ENCODE peak calls at places on chromosome 21, in six cellular contexts. One of them, this sample, is unnamed. For H3K4me1, the result is how much of the 10 kb centered on the place peaks cover.

GRCh38 chr21:17537299-17537698 is 24.5 kb downstream of the CXADR start:
- DNase-seq in HepG2: no peak
- DNase-seq in IMR-90: no peak
- DNase-seq in sigmoid colon: no peak
- DNase-seq in right lobe of liver: no peak
- DNase-seq in tibial nerve: no peak
- DNase-seq in this sample: no peak

GRCh38 chr21:14366998-14367397 is 15.9 kb downstream of the HSPA13 start:
- DNase-seq in HepG2: no peak
- DNase-seq in IMR-90: no peak
- DNase-seq in sigmoid colon: no peak
- DNase-seq in right lobe of liver: no peak
- DNase-seq in tibial nerve: no peak
- DNase-seq in this sample: no peak

GRCh38 chr21:25912402-25912746 is 177.6 kb downstream of the GABPA start:
- DNase-seq in HepG2: no peak
- DNase-seq in IMR-90: no peak
- DNase-seq in sigmoid colon: no peak
- DNase-seq in right lobe of liver: no peak
- DNase-seq in tibial nerve: no peak
- DNase-seq in this sample: no peak

GRCh38 chr21:35428489-35428888 is 379.4 kb upstream of the RUNX1 start:
- DNase-seq in HepG2: no peak
- DNase-seq in IMR-90: no peak
- DNase-seq in sigmoid colon: peak
- DNase-seq in right lobe of liver: no peak
- DNase-seq in tibial nerve: peak
- DNase-seq in this sample: no peak

GRCh38 chr21:26199471-26199870 is 28.9 kb upstream of the APP start:
- DNase-seq in HepG2: no peak
- DNase-seq in IMR-90: peak
- DNase-seq in sigmoid colon: no peak
- DNase-seq in right lobe of liver: no peak
- DNase-seq in tibial nerve: no peak
- DNase-seq in this sample: no peak

GRCh38 chr21:29221259-29221744 is 77.4 kb upstream of the BACH1 start:
- DNase-seq in HepG2: no peak
- DNase-seq in IMR-90: peak
- DNase-seq in sigmoid colon: no peak
- DNase-seq in right lobe of liver: no peak
- DNase-seq in tibial nerve: no peak
- DNase-seq in this sample: no peak

GRCh38 chr21:26572668-26573381 is at the start of gene CYYR1:
- DNase-seq in HepG2: no peak
- DNase-seq in IMR-90: no peak
- DNase-seq in sigmoid colon: no peak
- DNase-seq in right lobe of liver: peak
- DNase-seq in tibial nerve: no peak
- DNase-seq in this sample: no peak

GRCh38 chr21:26447932-26448331 is 125.2 kb downstream of the CYYR1 start:
- DNase-seq in HepG2: no peak
- DNase-seq in IMR-90: no peak
- DNase-seq in sigmoid colon: no peak
- DNase-seq in right lobe of liver: no peak
- DNase-seq in tibial nerve: no peak
- DNase-seq in this sample: no peak

GRCh38 chr21:15051652-15052554 is 12.9 kb downstream of the NRIP1 start:
- DNase-seq in HepG2: no peak
- DNase-seq in IMR-90: peak
- DNase-seq in sigmoid colon: no peak
- DNase-seq in right lobe of liver: no peak
- DNase-seq in tibial nerve: no peak
- DNase-seq in this sample: no peak

GRCh38 chr21:17538576-17538975 is 25.7 kb downstream of the CXADR start:
- DNase-seq in HepG2: no peak
- DNase-seq in IMR-90: no peak
- DNase-seq in sigmoid colon: no peak
- DNase-seq in right lobe of liver: no peak
- DNase-seq in tibial nerve: no peak
- DNase-seq in this sample: no peak

GRCh38 chr21:34553199-34553952 is 41.4 kb upstream of the KCNE1 start:
- DNase-seq in HepG2: no peak
- DNase-seq in IMR-90: peak
- DNase-seq in sigmoid colon: no peak
- DNase-seq in right lobe of liver: no peak
- DNase-seq in tibial nerve: no peak
- DNase-seq in this sample: no peak

GRCh38 chr21:34695434-34695833 is 26.6 kb downstream of the CLIC6 start:
- DNase-seq in HepG2: no peak
- DNase-seq in IMR-90: no peak
- DNase-seq in sigmoid colon: no peak
- DNase-seq in right lobe of liver: no peak
- DNase-seq in tibial nerve: no peak
- DNase-seq in this sample: no peak

DNA sequence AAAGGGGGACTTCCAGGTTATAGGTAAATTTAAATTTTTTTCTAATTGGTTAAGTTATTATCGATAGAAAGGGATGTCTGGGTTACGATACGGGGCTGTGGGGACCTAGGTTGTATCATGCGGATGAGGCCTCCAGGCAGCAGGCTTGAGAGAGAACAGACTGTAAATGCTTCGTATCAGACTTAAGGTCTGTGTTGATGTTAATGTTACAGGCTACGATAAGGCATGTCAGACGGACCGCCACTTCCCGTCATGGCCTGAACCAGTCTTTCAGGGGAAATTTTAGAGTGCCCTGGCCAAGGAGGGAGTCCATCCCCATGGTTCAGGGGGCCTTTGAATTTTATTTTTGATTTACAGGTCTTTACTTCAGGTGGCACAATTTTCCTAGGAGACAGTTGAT is 16.7 kb downstream of the ABCG1 start:
- DNase-seq in HepG2: no peak
- DNase-seq in IMR-90: no peak
- DNase-seq in sigmoid colon: no peak
- DNase-seq in right lobe of liver: no peak
- DNase-seq in tibial nerve: no peak
- DNase-seq in this sample: no peak
- H3K4me1 ChIP-seq in HepG2: under half
- H3K4me1 ChIP-seq in IMR-90: under half
- H3K4me1 ChIP-seq in sigmoid colon: half or more
- H3K4me1 ChIP-seq in right lobe of liver: under half
- H3K4me1 ChIP-seq in tibial nerve: under half
- H3K4me1 ChIP-seq in this sample: under half

GRCh38 chr21:37669249-37669648 is 247.0 kb downstream of the KCNJ6 start:
- DNase-seq in HepG2: no peak
- DNase-seq in IMR-90: no peak
- DNase-seq in sigmoid colon: no peak
- DNase-seq in right lobe of liver: no peak
- DNase-seq in tibial nerve: no peak
- DNase-seq in this sample: no peak
- H3K4me3 ChIP-seq in HepG2: no peak
- H3K4me3 ChIP-seq in IMR-90: no peak
- H3K4me3 ChIP-seq in sigmoid colon: no peak
- H3K4me3 ChIP-seq in right lobe of liver: no peak
- H3K4me3 ChIP-seq in tibial nerve: no peak
- H3K4me3 ChIP-seq in this sample: no peak

GRCh38 chr21:41706678-41707077 is 60.2 kb downstream of the RIPK4 start:
- DNase-seq in HepG2: peak
- DNase-seq in IMR-90: peak
- DNase-seq in sigmoid colon: no peak
- DNase-seq in right lobe of liver: no peak
- DNase-seq in tibial nerve: no peak
- DNase-seq in this sample: no peak
- TF ChIP-seq POLR2A in HepG2: no peak
- TF ChIP-seq POLR2A in IMR-90: no peak
- TF ChIP-seq POLR2A in sigmoid colon: no peak
- TF ChIP-seq POLR2A in right lobe of liver: no peak
- TF ChIP-seq POLR2A in tibial nerve: no peak
- TF ChIP-seq POLR2A in this sample: no peak

GRCh38 chr21:45297329-45297728 is 9.6 kb upstream of the POFUT2 start:
- DNase-seq in HepG2: no peak
- DNase-seq in IMR-90: no peak
- DNase-seq in sigmoid colon: peak
- DNase-seq in right lobe of liver: no peak
- DNase-seq in tibial nerve: no peak
- DNase-seq in this sample: peak
- H3K4me1 ChIP-seq in HepG2: half or more
- H3K4me1 ChIP-seq in IMR-90: under half
- H3K4me1 ChIP-seq in sigmoid colon: half or more
- H3K4me1 ChIP-seq in right lobe of liver: under half
- H3K4me1 ChIP-seq in tibial nerve: under half
- H3K4me1 ChIP-seq in this sample: under half

GRCh38 chr21:37435719-37436118 is 69.1 kb downstream of the DYRK1A start:
- DNase-seq in HepG2: no peak
- DNase-seq in IMR-90: no peak
- DNase-seq in sigmoid colon: no peak
- DNase-seq in right lobe of liver: no peak
- DNase-seq in tibial nerve: no peak
- DNase-seq in this sample: no peak
- H3K4me3 ChIP-seq in HepG2: no peak
- H3K4me3 ChIP-seq in IMR-90: no peak
- H3K4me3 ChIP-seq in sigmoid colon: no peak
- H3K4me3 ChIP-seq in right lobe of liver: no peak
- H3K4me3 ChIP-seq in tibial nerve: no peak
- H3K4me3 ChIP-seq in this sample: no peak

GRCh38 chr21:31018232-31018631 is 20.0 kb downstream of the KRTAP19-8 start:
- DNase-seq in HepG2: no peak
- DNase-seq in IMR-90: no peak
- DNase-seq in sigmoid colon: no peak
- DNase-seq in right lobe of liver: no peak
- DNase-seq in tibial nerve: no peak
- DNase-seq in this sample: no peak

GRCh38 chr21:31008355-31008754 is 29.9 kb downstream of the KRTAP19-8 start:
- DNase-seq in HepG2: no peak
- DNase-seq in IMR-90: no peak
- DNase-seq in sigmoid colon: no peak
- DNase-seq in right lobe of liver: no peak
- DNase-seq in tibial nerve: no peak
- DNase-seq in this sample: no peak

GRCh38 chr21:31011412-31011811 is 26.9 kb downstream of the KRTAP19-8 start:
- DNase-seq in HepG2: no peak
- DNase-seq in IMR-90: no peak
- DNase-seq in sigmoid colon: no peak
- DNase-seq in right lobe of liver: no peak
- DNase-seq in tibial nerve: no peak
- DNase-seq in this sample: no peak

DNA sequence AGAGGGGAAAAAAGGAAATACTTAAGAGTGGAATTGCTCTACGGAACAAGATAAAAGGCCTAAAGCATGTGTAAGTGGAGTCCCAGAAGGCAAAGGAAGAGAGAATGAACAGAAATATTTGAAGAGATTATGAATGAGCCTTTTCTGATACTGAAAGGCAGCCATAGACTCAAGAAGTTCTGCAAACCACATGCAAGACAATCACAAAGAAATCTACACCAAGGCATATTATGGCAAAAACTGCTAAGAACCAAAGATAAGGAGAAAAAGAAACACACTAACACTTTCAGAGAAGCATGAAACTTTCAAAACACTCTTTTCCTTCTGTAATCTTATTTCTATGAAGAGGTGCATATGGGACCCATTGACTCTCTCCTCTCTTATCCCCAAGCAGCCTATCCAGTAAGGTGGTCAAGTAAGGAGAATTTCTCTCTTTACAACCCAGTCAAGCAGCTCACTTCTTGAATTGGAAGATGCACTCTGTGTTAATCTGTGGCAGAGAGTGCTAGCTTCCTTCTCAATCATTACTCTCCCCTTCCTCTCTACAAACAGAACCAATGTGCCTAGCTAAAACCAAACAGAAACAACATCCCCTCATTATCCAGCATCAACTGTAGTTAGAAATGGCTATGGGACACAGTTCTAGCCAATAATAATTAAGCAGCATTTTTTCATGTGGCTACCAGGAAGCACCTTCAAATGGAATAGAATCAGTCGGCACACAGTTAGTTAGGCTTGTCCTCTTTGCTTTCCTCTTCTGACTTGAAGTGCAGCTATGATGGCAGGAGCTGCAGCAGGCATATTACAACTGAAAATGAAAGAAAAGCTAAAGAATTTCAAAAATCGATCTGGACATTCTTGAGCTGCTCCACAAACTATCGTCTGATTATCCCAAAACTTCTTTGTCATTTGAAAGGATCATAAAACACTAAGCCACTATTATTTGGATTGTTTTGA is 25.9 kb downstream of the KRTAP19-8 start:
- DNase-seq in HepG2: no peak
- DNase-seq in IMR-90: no peak
- DNase-seq in sigmoid colon: no peak
- DNase-seq in right lobe of liver: no peak
- DNase-seq in tibial nerve: no peak
- DNase-seq in this sample: no peak
- TF ChIP-seq POLR2A in HepG2: no peak
- TF ChIP-seq POLR2A in IMR-90: no peak
- TF ChIP-seq POLR2A in sigmoid colon: no peak
- TF ChIP-seq POLR2A in right lobe of liver: no peak
- TF ChIP-seq POLR2A in tibial nerve: no peak
- TF ChIP-seq POLR2A in this sample: no peak

DNA sequence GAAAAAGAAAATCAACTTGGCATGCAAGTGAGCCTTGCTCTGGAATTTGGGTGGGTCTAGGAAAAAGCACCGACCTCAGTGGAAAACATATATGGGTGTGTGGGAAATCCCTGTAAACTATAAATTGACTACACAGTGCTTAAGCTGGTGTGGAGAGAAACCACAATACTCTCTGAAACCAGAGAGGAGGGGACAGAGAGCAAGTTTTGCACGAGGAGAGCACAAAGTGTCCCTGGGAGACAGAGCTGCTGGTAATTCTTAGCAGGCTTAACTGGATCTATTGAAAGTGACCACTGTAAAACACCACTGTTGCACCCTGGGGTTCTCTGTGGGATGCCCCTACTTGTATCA is 12.8 kb downstream of the KCNJ15 start:
- DNase-seq in HepG2: no peak
- DNase-seq in IMR-90: no peak
- DNase-seq in sigmoid colon: no peak
- DNase-seq in right lobe of liver: no peak
- DNase-seq in tibial nerve: no peak
- DNase-seq in this sample: no peak
- H3K4me1 ChIP-seq in HepG2: under half
- H3K4me1 ChIP-seq in IMR-90: under half
- H3K4me1 ChIP-seq in sigmoid colon: under half
- H3K4me1 ChIP-seq in right lobe of liver: under half
- H3K4me1 ChIP-seq in tibial nerve: under half
- H3K4me1 ChIP-seq in this sample: under half

DNA sequence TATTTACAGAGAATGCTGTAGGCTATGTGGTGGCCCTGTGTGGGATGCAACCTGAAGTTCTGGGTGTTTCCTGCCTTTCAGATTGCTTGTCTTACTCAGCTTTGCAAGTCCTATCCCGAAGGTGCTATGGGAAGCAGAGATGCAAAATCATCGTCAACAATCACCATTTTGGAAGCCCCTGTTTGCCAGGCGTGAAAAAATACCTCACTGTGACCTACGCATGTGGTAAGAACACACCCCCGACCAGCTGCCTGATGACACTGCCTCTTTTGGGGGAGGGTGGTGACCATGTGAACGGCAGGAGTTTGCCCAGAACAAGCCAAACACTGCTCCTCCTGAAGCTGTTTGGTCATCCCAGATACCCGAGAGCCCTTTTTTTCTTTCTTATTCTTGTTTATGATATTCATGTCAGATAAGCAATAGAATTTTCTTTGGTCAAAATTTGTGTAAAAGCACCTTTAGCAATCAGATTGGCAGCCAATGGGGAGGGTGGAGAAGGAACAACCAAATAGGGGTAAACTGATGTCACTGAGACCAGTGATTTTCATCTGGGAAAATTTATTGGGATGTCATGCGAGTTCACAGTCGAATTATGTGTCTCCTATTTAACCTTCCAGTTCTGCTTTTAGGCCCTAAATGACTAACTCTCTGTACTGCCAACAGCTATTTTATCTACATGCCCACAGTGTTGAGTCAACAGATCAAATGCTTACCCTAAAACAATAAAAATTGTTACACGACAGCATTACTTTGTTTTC is 82.6 kb downstream of the EVA1C start:
- DNase-seq in HepG2: no peak
- DNase-seq in IMR-90: peak
- DNase-seq in sigmoid colon: peak
- DNase-seq in right lobe of liver: no peak
- DNase-seq in tibial nerve: no peak
- DNase-seq in this sample: peak
- H3K4me3 ChIP-seq in HepG2: no peak
- H3K4me3 ChIP-seq in IMR-90: no peak
- H3K4me3 ChIP-seq in sigmoid colon: no peak
- H3K4me3 ChIP-seq in right lobe of liver: no peak
- H3K4me3 ChIP-seq in tibial nerve: no peak
- H3K4me3 ChIP-seq in this sample: no peak